ENCODE peak calls at places on chromosomes 4 and X, in five cellular contexts. R is Right ventricle myocardium superior, C is choroid plexus epithelial cell, D is mesothelial cell of epicardium, B is lung microvascular endothelial cell. A is an unnamed sample.

GRCh38 chr4:90137545-90137944 is 10.4 kb downstream of the CCSER1 start:
- DNase-seq in R (no peak), C (no peak), D (no peak), B (peak; percentile 2), A (no peak)

GRCh38 chrX:121000589-121000988 is 15.0 kb upstream of the CT47A1 start:
- DNase-seq in R (no peak), C (peak; percentile 41), D (no peak), B (no peak), A (no peak)

GRCh38 chrX:12137982-12138365 is 299 bp upstream of the FRMPD4 start:
- DNase-seq in R (no peak), C (no peak), D (no peak), B (no peak), A (no peak)

GRCh38 chrX:86039625-86040568 is 7.5 kb downstream of the CHM start:
- DNase-seq in R (no peak), C (no peak), D (no peak), B (no peak), A (no peak)

GRCh38 chrX:153519569-153520285 is 2.3 kb downstream of the ATP2B3 start:
- DNase-seq in R (no peak), C (peak; percentile 26), D (no peak), B (no peak), A (no peak)

GRCh38 chr4:22237846-22238513 is 277.9 kb downstream of the ADGRA3 start:
- DNase-seq in R (no peak), C (no peak), D (no peak), B (no peak), A (no peak)

GRCh38 chrX:136622568-136622967 is 25.4 kb upstream of the CD40LG start:
- DNase-seq in R (no peak), C (no peak), D (no peak), B (no peak), A (no peak)

GRCh38 chr4:86927843-86928395 is 6.9 kb upstream of the AFF1 start:
- DNase-seq in R (no peak), C (peak; percentile 99), D (no peak), B (peak; percentile 93), A (no peak)

GRCh38 chrX:133698298-133698697 is 283.0 kb upstream of the GPC4 start:
- DNase-seq in R (no peak), C (peak; percentile 69), D (no peak), B (no peak), A (no peak)

GRCh38 chrX:132390817-132391216 is 98.0 kb downstream of the MBNL3 start:
- DNase-seq in R (no peak), C (no peak), D (no peak), B (no peak), A (no peak)

GRCh38 chrX:48864210-48864609 is 28.8 kb upstream of the PCSK1N start:
- DNase-seq in R (no peak), C (peak; percentile 83), D (no peak), B (no peak), A (no peak)

GRCh38 chr4:71290074-71290473 is 48.7 kb upstream of the SLC4A4 start:
- DNase-seq in R (no peak), C (peak; percentile 22), D (no peak), B (no peak), A (no peak)

GRCh38 chrX:2351321-2351720 is 149.5 kb downstream of the DHRSX start:
- DNase-seq in R (no peak), C (peak; percentile 62), D (no peak), B (no peak), A (no peak)

GRCh38 chr4:3007724-3008123 is 44.4 kb downstream of the GRK4 start:
- DNase-seq in R (no peak), C (no peak), D (no peak), B (no peak), A (no peak)

GRCh38 chrX:47166126-47166525 is 21.1 kb downstream of the RBM10 start:
- DNase-seq in R (no peak), C (peak; percentile 71), D (no peak), B (no peak), A (no peak)

GRCh38 chr4:109302366-109303140 is at the start of gene COL25A1:
- DNase-seq in R (peak; percentile 64), C (peak; percentile 39), D (peak; percentile 78), B (peak; percentile 11), A (no peak)

GRCh38 chr4:151266542-151266941 is 10.4 kb upstream of the PRSS48 start:
- DNase-seq in R (no peak), C (peak; percentile 25), D (no peak), B (no peak), A (no peak)

GRCh38 chr4:11416767-11417113 is 12.0 kb downstream of the HS3ST1 start:
- DNase-seq in R (no peak), C (no peak), D (no peak), B (no peak), A (no peak)

GRCh38 chrX:13440166-13440565 is 120.3 kb upstream of the ATXN3L start:
- DNase-seq in R (no peak), C (no peak), D (no peak), B (no peak), A (no peak)

GRCh38 chrX:115460565-115460888 is 100.4 kb upstream of the PLS3 start:
- DNase-seq in R (no peak), C (peak; percentile 74), D (no peak), B (peak; percentile 89), A (peak; percentile 44)

A was measured in glomerular endothelial cell.